ENCODE peak calls at places on chromosomes 7 and 10, in four cellular contexts. M is foreskin fibroblast, Z is BE2C, D is Peyer's patch. S is an unnamed sample.

GRCh38 chr10:79116801-79117723 is 48.3 kb downstream of the ZMIZ1 start:
- DNase-seq in Z (no peak), M (no peak), D (peak), S (no peak)

GRCh38 chr7:3928727-3929515 is 627.9 kb downstream of the SDK1 start:
- DNase-seq in M (no peak), D (no peak), Z (no peak), S (no peak)

GRCh38 chr10:71072820-71073205 is 139.6 kb upstream of the UNC5B start:
- DNase-seq in Z (no peak), M (no peak), D (no peak), S (no peak)

GRCh38 chr10:31000071-31000787 is 31.4 kb downstream of the ZNF438 start:
- DNase-seq in D (no peak), Z (no peak), M (no peak), S (no peak)

GRCh38 chr7:909358-910329 is 33.3 kb downstream of the GET4 start:
- DNase-seq in M (no peak), D (peak), Z (no peak), S (no peak)

GRCh38 chr7:437293-438280 is 82.1 kb downstream of the PDGFA start:
- DNase-seq in Z (no peak), M (no peak), D (no peak), S (no peak)

GRCh38 chr10:69600761-69601330 is 27.6 kb upstream of the NEUROG3 start:
- DNase-seq in D (no peak), Z (no peak), M (no peak), S (no peak)

GRCh38 chr10:16944961-16945360 is 127.7 kb upstream of the RSU1 start:
- DNase-seq in D (no peak), Z (no peak), M (no peak), S (no peak)

GRCh38 chr7:113890326-113891030 is 28.3 kb downstream of the PPP1R3A start:
- DNase-seq in Z (no peak), M (no peak), D (no peak), S (no peak)

GRCh38 chr7:16189026-16189715 is 232.2 kb downstream of the CRPPA start:
- DNase-seq in D (no peak), M (peak), Z (no peak), S (peak)

GRCh38 chr7:27210441-27211083 is 10.7 kb upstream of the HOXA13 start:
- DNase-seq in M (no peak), D (peak), Z (peak), S (no peak)

DNA sequence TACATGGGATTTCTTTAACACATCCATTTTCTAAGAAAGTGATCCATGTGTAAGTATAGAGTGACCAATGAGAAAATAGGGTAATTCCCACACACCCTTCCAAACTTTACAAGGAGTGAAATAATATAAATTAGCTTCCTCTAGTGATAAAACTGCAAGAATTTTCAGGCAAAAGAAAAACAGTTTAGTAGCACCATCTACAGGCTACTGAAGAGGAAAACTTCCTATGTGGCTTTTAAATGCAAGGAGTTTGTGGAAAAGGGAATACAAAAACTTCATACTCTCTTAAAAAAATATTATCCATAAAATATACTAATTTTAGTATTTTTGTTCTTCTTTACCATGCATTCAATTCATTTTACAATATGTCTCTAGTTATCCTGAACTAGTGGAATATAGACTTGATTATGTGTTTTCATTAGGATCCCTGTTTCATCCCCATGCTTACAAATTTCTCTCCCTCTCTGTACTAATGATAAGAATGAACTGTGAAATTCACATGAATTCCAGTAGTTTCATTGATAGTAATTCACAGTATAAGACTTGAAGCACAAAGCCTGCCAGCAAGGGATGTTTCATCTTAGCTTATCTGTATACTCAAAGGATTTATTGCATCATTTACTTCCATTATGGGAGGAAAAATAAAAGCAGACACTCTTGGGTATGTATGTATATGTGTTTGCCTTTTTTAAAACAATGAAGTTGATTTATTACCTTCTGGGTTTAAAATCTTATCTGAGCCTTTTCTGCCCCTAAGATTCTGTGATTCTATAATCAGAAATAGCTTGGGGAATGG is 442.9 kb downstream of the AUTS2 start:
- DNase-seq in M (no peak), Z (no peak), D (no peak), S (no peak)
- TF ChIP-seq CTCF in M (peak), Z (peak), D (peak), S (peak)

GRCh38 chr7:114924066-114924712 is 2.3 kb downstream of the MDFIC start:
- DNase-seq in D (no peak), M (no peak), Z (no peak), S (no peak)
- H3K4me3 ChIP-seq in D (peak), M (peak), Z (no peak), S (peak)

GRCh38 chr7:6106140-6106904 is 75.1 kb downstream of the ANKRD61 start:
- DNase-seq in Z (no peak), M (no peak), D (no peak), S (no peak)
- TF ChIP-seq CTCF in Z (peak), M (no peak), D (peak), S (peak)

GRCh38 chr7:105196473-105196872 is 182.5 kb downstream of the KMT2E start:
- DNase-seq in M (no peak), D (no peak), Z (no peak), S (no peak)
- H3K4me3 ChIP-seq in M (no peak), D (no peak), Z (no peak), S (no peak)

GRCh38 chr7:84982199-84982598 is 204.7 kb downstream of the SEMA3D start:
- DNase-seq in D (no peak), Z (no peak), M (no peak), S (no peak)

GRCh38 chr7:84981038-84981601 is 205.7 kb downstream of the SEMA3D start:
- DNase-seq in M (no peak), D (no peak), Z (peak), S (no peak)

DNA sequence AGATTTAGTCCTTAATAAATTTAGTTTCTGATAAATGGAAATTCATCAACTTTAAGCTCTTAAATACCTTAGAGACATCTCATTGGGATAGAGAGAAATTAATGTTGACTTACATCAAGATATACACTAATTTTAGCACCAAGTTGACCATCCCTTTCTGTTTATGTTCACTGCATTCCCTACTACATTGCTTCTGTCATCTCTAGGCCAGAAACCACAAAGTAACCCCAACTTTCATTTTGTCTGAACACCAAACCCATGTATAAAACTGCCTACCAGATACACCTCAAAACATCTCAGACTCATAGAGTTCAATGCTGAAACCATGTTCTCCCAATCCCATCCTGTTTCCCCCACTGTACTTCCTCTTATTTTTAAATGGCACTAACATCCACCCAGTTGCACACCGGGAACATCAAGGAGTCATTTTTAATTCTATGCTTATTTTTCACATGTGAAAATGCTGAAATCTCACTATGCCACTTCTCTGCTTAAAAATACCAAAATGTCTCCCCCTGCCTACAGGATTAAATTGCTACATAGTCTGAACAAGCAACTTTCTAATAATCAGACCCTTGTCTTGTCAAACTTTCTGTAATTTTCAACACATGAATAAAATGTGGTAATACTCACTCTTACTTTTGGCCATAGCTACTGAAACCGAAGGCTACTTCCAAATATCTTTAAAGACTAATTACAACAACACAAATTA is 201.6 kb downstream of the SEMA3D start:
- DNase-seq in Z (no peak), M (no peak), D (no peak), S (no peak)
- TF ChIP-seq CTCF in Z (no peak), M (peak), D (no peak), S (no peak)

DNA sequence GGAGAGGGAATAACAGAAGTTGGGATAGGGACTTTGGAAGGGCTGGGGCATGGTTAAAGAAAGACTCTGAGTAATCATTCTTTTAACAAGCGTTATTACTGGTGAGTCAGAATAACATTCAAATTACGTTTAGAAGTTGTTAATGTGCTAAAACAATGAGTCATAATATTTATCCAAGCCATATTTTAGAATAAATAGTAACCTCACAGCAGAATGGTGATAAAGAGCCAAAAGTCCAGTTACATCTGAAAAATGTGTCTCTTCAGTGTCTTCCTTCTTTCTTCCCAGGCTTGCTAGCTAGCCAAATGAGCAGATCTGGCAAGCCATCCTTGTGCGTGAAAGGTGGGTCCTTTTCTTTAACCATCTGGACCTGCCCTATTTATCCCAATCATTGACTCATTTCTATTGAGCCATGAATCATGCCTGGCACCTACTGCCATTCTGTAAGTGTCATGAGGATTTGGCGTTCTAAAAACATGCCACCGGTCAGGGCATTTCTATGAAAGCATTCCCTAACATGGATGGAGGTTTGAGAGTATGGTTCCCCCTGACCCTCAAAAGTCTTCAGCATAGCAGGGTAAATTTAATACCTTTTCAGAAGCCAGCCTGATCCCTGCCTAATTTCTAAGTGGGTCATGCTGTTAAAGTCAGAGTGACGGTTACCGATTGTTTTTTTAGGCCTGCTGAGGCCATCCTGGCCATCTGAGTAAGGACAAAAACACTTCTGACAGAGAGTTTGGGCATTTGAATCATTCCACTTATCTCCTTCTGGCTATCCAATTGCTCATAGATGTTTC is 26.8 kb downstream of the MYPN start:
- DNase-seq in D (no peak), Z (no peak), M (peak), S (peak)
- H3K4me3 ChIP-seq in D (no peak), Z (no peak), M (no peak), S (peak)

GRCh38 chr10:115173915-115174443 is 80.8 kb downstream of the ATRNL1 start:
- DNase-seq in M (no peak), Z (no peak), D (no peak), S (no peak)

GRCh38 chr10:115167716-115168115 is 74.6 kb downstream of the ATRNL1 start:
- DNase-seq in Z (no peak), M (no peak), D (no peak), S (no peak)

DNA sequence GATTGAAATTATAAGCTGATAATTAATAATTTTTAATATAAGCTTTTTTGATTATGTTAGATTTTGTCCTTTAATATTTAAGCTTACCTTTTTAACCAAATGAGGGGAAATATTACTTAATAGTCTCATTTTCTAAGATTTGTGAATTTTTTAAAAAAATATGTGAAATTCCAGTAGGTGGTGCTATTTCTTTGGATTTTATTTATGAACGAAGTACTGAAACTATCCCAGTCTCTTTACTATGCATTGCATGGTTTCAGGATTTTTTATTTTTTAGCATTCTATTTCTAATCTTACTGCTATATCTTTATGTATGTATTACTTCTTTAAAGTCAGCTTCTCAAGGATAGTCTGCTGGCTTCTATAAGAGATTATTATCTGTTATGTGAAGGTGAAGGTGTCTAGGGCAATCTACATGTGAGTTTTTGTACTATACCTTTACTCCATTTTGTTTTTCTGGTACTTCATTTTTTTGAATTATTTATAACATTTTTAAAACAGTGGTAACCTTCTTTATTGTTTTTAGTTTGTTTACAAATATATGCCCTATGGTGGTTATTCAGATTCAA is 78.3 kb downstream of the ATRNL1 start:
- DNase-seq in D (no peak), M (no peak), Z (no peak), S (no peak)
- TF ChIP-seq CTCF in D (peak), M (no peak), Z (peak), S (no peak)

GRCh38 chr7:20441346-20441745 is 110.6 kb downstream of the ITGB8 start:
- DNase-seq in D (no peak), M (no peak), Z (no peak), S (no peak)
- H3K4me3 ChIP-seq in D (no peak), M (no peak), Z (no peak), S (no peak)

GRCh38 chr7:155355176-155355575 is 57.5 kb downstream of the INSIG1 start:
- DNase-seq in Z (no peak), D (no peak), M (no peak), S (no peak)

GRCh38 chr7:155357573-155358041 is 59.9 kb downstream of the INSIG1 start:
- DNase-seq in Z (no peak), D (no peak), M (peak), S (no peak)

GRCh38 chr7:155358066-155358947 is 60.6 kb downstream of the INSIG1 start:
- DNase-seq in D (no peak), Z (peak), M (no peak), S (no peak)

GRCh38 chr7:155355745-155356144 is 58.1 kb downstream of the INSIG1 start:
- DNase-seq in Z (no peak), M (no peak), D (no peak), S (no peak)

DNA sequence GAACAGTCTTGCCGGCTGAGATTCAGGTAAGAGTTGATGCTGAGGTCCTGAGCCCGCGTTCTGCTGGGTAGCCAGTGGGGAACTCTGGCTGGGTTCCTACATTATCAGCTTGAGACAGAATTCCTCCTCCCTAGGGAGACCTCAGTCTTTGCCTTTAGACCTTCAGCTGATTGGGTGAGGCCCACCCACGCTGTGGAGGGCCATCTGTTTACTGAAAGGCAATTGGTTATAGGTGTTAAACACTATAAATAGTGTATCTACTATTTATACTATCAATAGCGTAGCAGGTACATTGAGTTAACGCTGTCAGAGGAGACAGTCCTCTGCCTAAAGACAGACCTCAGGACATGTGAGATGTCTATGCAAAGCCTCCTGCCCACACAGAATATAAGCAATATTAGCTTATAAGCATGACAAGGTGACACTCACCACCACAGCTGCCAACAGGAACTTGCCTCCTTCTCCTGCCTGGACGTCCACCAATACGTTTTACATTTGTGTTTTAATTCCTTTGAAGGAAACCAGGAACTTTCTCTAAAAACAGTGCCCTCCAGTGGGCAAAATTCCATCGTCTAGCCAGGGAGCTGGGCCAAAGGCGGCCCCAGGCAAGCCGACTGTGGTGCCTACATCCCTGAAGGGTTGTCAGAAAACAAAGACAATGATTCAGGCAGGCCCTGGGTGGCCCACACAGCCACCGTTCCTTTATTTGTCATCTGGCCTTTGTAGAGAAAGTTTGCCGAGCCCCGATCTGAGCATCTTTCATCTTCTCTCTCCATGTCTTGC is 58.8 kb downstream of the INSIG1 start:
- DNase-seq in Z (no peak), M (peak), D (no peak), S (no peak)
- TF ChIP-seq CTCF in Z (peak), M (peak), D (no peak), S (peak)

GRCh38 chr7:132793474-132793873 is 217.2 kb upstream of the PLXNA4 start:
- DNase-seq in Z (no peak), D (no peak), M (no peak), S (no peak)
- H3K4me3 ChIP-seq in Z (no peak), D (no peak), M (no peak), S (no peak)